ENCODE peak calls at places on chromosomes 3 and 15, in nine cellular contexts. Y is BJ, V is H7, T is testis, K is AG04449, L is left lung, F is IMR-90, H is AG09309, S is Caco-2. J is an unnamed sample.

GRCh38 chr3:48301814-48302194 is 31.7 kb downstream of the SPINK8 start:
- DNase-seq in Y (no peak), V (peak; percentile 50), T (peak; percentile 51), K (no peak), L (no peak), F (peak; percentile 19), H (no peak), S (peak; percentile 41), J (peak; percentile 56)

GRCh38 chr3:46922426-46922825 is 44.9 kb downstream of the PTH1R start:
- DNase-seq in Y (no peak), V (no peak), T (no peak), K (no peak), L (no peak), F (no peak), H (no peak), S (peak; percentile 9), J (no peak)

GRCh38 chr3:114439279-114439678 is 145.5 kb downstream of the TIGIT start:
- DNase-seq in Y (no peak), V (no peak), T (no peak), K (peak; percentile 47), L (no peak), F (peak; percentile 85), H (no peak), S (no peak), J (no peak)

GRCh38 chr3:13112521-13113345 is 39.5 kb upstream of the IQSEC1 start:
- DNase-seq in Y (no peak), V (no peak), T (no peak), K (no peak), L (peak; percentile 39), F (no peak), H (no peak), S (no peak), J (no peak)

GRCh38 chr3:9600597-9600996 is 47.0 kb upstream of the LHFPL4 start:
- DNase-seq in Y (no peak), V (peak; percentile 34), T (peak; percentile 68), K (no peak), L (peak; percentile 86), F (no peak), H (no peak), S (no peak), J (no peak)

GRCh38 chr3:46666471-46666845 is 27.0 kb downstream of the ALS2CL start:
- DNase-seq in Y (no peak), V (peak; percentile 22), T (no peak), K (no peak), L (peak; percentile 26), F (no peak), H (no peak), S (peak; percentile 12), J (no peak)

GRCh38 chr3:37097776-37098175 is 76.6 kb downstream of the LRRFIP2 start:
- DNase-seq in Y (no peak), V (no peak), T (no peak), K (no peak), L (no peak), F (no peak), H (no peak), S (no peak), J (no peak)

GRCh38 chr3:16242177-16242576 is 22.6 kb downstream of the DPH3 start:
- DNase-seq in Y (no peak), V (no peak), T (no peak), K (no peak), L (no peak), F (no peak), H (no peak), S (no peak), J (no peak)

GRCh38 chr15:88622605-88622975 is 1.4 kb downstream of the AEN start:
- DNase-seq in Y (no peak), V (no peak), T (no peak), K (no peak), L (no peak), F (no peak), H (no peak), S (no peak), J (no peak)

GRCh38 chr15:67105065-67105951 is 39.9 kb downstream of the SMAD3 start:
- DNase-seq in Y (peak; percentile 97), V (peak; percentile 53), T (peak; percentile 76), K (peak; percentile 97), L (no peak), F (peak; percentile 99), H (peak; percentile 98), S (no peak), J (no peak)

GRCh38 chr3:4993276-4994143 is 14.3 kb downstream of the BHLHE40 start:
- DNase-seq in Y (no peak), V (no peak), T (no peak), K (no peak), L (no peak), F (no peak), H (no peak), S (no peak), J (no peak)

GRCh38 chr3:58572634-58573230 is 4.5 kb downstream of the FAM107A start:
- DNase-seq in Y (no peak), V (no peak), T (no peak), K (no peak), L (no peak), F (no peak), H (no peak), S (no peak), J (no peak)

GRCh38 chr3:116444099-116444700 is 1.1 kb downstream of the LSAMP start:
- DNase-seq in Y (no peak), V (no peak), T (no peak), K (no peak), L (no peak), F (peak; percentile 5), H (no peak), S (no peak), J (no peak)

GRCh38 chr3:128814514-128815317 is 64.7 kb upstream of the ACAD9 start:
- DNase-seq in Y (no peak), V (no peak), T (no peak), K (no peak), L (no peak), F (no peak), H (no peak), S (no peak), J (no peak)

GRCh38 chr3:31490502-31490901 is 42.2 kb upstream of the STT3B start:
- DNase-seq in Y (no peak), V (no peak), T (no peak), K (no peak), L (no peak), F (no peak), H (no peak), S (no peak), J (no peak)

GRCh38 chr3:31488475-31489017 is 44.2 kb upstream of the STT3B start:
- DNase-seq in Y (no peak), V (no peak), T (no peak), K (no peak), L (no peak), F (no peak), H (no peak), S (no peak), J (no peak)

GRCh38 chr3:31485206-31485605 is 47.5 kb upstream of the STT3B start:
- DNase-seq in Y (no peak), V (no peak), T (no peak), K (no peak), L (no peak), F (no peak), H (no peak), S (no peak), J (no peak)

GRCh38 chr3:31483776-31484175 is 48.9 kb upstream of the STT3B start:
- DNase-seq in Y (no peak), V (no peak), T (no peak), K (no peak), L (no peak), F (no peak), H (no peak), S (no peak), J (no peak)

GRCh38 chr3:31486865-31487533 is 45.7 kb upstream of the STT3B start:
- DNase-seq in Y (no peak), V (no peak), T (no peak), K (no peak), L (no peak), F (no peak), H (no peak), S (peak; percentile 53), J (no peak)
- H3K4me3 ChIP-seq in Y (no peak overlapping the region), V (no peak overlapping the region), T (no peak overlapping the region), K (no peak overlapping the region), L (no peak overlapping the region), F (no peak overlapping the region), H (no peak overlapping the region), S (no peak overlapping the region), J (no peak overlapping the region)

GRCh38 chr15:90004252-90004651 is 3.1 kb downstream of the ZNF710 start:
- DNase-seq in Y (no peak), V (no peak), T (no peak), K (no peak), L (no peak), F (no peak), H (no peak), S (no peak), J (no peak)
- H3K4me3 ChIP-seq in Y (no peak overlapping the region), V (no peak overlapping the region), T (no peak overlapping the region), K (peak overlapping the region; percentile 38), L (peak overlapping the region; percentile 68), F (peak overlapping the region; percentile 5), H (no peak overlapping the region), S (no peak overlapping the region), J (no peak overlapping the region)

DNA sequence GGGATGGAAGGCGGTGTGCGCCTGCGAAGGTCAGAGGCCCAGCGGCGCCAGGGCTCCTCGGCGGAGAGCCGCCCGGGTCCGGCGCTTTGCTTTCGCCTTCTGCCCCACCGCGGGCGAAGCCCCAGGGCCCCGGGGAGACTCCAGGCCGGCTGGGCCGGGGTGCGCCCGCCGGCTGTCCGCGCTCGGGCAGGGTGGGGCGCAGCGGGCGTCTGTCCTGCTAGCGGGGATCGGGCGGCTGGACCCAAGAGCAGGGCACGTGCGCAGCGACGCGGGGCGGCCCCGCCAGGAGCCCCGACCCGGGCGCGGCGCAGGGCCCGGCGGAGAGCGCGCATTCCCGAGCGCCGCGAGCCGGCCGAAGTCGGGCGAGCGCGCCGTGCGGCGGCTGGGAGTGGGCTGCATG is 585 bp upstream of the ALDH1A3 start:
- DNase-seq in Y (no peak), V (peak; percentile 87), T (no peak), K (no peak), L (no peak), F (no peak), H (no peak), S (no peak), J (no peak)
- H3K4me3 ChIP-seq in Y (peak overlapping the region; percentile 40), V (peak overlapping the region; percentile 63), T (peak overlapping the region; percentile 63), K (peak overlapping the region; percentile 50), L (peak overlapping the region; percentile 43), F (peak overlapping the region; percentile 63), H (peak overlapping the region; percentile 47), S (peak overlapping the region; percentile 39), J (no peak overlapping the region)

DNA sequence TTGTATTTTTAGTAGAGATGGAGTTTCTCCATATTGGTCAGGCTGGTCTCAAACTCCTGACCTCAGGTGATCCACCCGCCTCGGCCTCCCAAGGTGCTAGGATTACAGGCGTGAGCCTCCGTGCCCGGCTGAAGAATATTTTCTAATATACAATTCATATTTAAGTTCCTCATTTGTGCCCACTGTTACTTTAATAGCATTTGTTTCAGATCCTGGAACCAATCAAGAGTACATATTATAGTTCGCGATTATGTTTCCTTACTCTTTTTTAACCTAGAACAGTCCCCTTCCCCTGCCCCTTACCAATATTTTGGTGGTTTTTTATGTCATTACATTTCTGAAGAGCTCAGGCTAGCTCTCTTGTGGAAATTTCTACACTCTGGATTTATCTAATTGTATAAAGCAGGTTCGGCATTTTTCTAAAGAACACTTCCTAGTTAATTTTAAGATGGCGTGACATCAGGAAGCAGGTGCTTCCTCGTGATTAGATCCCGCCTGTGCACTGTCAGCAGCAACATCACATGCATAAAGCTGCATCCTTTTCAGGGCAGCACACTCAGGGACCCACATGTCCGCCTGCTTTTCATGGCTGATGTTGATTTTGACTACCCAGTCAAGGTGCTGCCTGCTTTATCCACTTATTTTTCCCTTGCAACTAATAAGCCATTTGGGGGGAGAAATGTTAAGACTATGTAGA is 88.7 kb upstream of the EPHB3 start:
- DNase-seq in Y (no peak), V (no peak), T (no peak), K (no peak), L (no peak), F (no peak), H (no peak), S (no peak), J (no peak)
- H3K4me3 ChIP-seq in Y (no peak overlapping the region), V (no peak overlapping the region), T (no peak overlapping the region), K (no peak overlapping the region), L (no peak overlapping the region), F (no peak overlapping the region), H (no peak overlapping the region), S (no peak overlapping the region), J (no peak overlapping the region)

J was measured in CD4-positive, alpha-beta memory T cell.